ENCODE peak calls at places on chromosome 19, in ten cellular contexts. One of them, this sample, is unnamed.

GRCh38 chr19:13212759-13213330 is 62.6 kb downstream of the IER2 start:
- DNase-seq in head of caudate nucleus: peak; percentile 49
- DNase-seq in NAMALWA: peak; percentile 88
- DNase-seq in T-helper 17 cell: peak; percentile 64
- DNase-seq in heart right ventricle: peak; percentile 67
- DNase-seq in occipital lobe: no peak
- DNase-seq in OCI-LY7: peak; percentile 84
- DNase-seq in NB4: peak; percentile 76
- DNase-seq in NCI-H460: peak; percentile 67
- DNase-seq in AG09309: no peak
- DNase-seq in this sample: peak; percentile 59

GRCh38 chr19:16206046-16206605 is 8.4 kb downstream of the AP1M1 start:
- DNase-seq in head of caudate nucleus: no peak
- DNase-seq in NAMALWA: no peak
- DNase-seq in T-helper 17 cell: no peak
- DNase-seq in heart right ventricle: no peak
- DNase-seq in occipital lobe: no peak
- DNase-seq in OCI-LY7: no peak
- DNase-seq in NB4: no peak
- DNase-seq in NCI-H460: no peak
- DNase-seq in AG09309: no peak
- DNase-seq in this sample: no peak

GRCh38 chr19:30682576-30683536 is 310.7 kb downstream of the ZNF536 start:
- DNase-seq in head of caudate nucleus: peak; percentile 88
- DNase-seq in NAMALWA: peak; percentile 67
- DNase-seq in T-helper 17 cell: peak; percentile 48
- DNase-seq in heart right ventricle: peak; percentile 74
- DNase-seq in occipital lobe: peak; percentile 77
- DNase-seq in OCI-LY7: peak; percentile 53
- DNase-seq in NB4: peak; percentile 48
- DNase-seq in NCI-H460: peak; percentile 35
- DNase-seq in AG09309: peak; percentile 81
- DNase-seq in this sample: peak; percentile 82

GRCh38 chr19:7913652-7914051 is 978 bp upstream of the TGFBR3L start:
- DNase-seq in head of caudate nucleus: no peak
- DNase-seq in NAMALWA: no peak
- DNase-seq in T-helper 17 cell: no peak
- DNase-seq in heart right ventricle: no peak
- DNase-seq in occipital lobe: no peak
- DNase-seq in OCI-LY7: no peak
- DNase-seq in NB4: no peak
- DNase-seq in NCI-H460: no peak
- DNase-seq in AG09309: no peak
- DNase-seq in this sample: no peak

GRCh38 chr19:54674021-54674617 is 11.3 kb downstream of the LILRB4 start:
- DNase-seq in head of caudate nucleus: no peak
- DNase-seq in NAMALWA: peak; percentile 67
- DNase-seq in T-helper 17 cell: no peak
- DNase-seq in heart right ventricle: no peak
- DNase-seq in occipital lobe: no peak
- DNase-seq in OCI-LY7: peak; percentile 63
- DNase-seq in NB4: peak; percentile 61
- DNase-seq in NCI-H460: peak; percentile 30
- DNase-seq in AG09309: no peak
- DNase-seq in this sample: peak; percentile 76

GRCh38 chr19:13038306-13039210 is 43.3 kb downstream of the NFIX start:
- DNase-seq in head of caudate nucleus: no peak
- DNase-seq in NAMALWA: no peak
- DNase-seq in T-helper 17 cell: no peak
- DNase-seq in heart right ventricle: no peak
- DNase-seq in occipital lobe: no peak
- DNase-seq in OCI-LY7: no peak
- DNase-seq in NB4: no peak
- DNase-seq in NCI-H460: no peak
- DNase-seq in AG09309: no peak
- DNase-seq in this sample: no peak

GRCh38 chr19:45476349-45476717 is 8.5 kb downstream of the FOSB start:
- DNase-seq in head of caudate nucleus: no peak
- DNase-seq in NAMALWA: no peak
- DNase-seq in T-helper 17 cell: no peak
- DNase-seq in heart right ventricle: no peak
- DNase-seq in occipital lobe: no peak
- DNase-seq in OCI-LY7: no peak
- DNase-seq in NB4: no peak
- DNase-seq in NCI-H460: no peak
- DNase-seq in AG09309: no peak
- DNase-seq in this sample: no peak

GRCh38 chr19:30116984-30117555 is 175.0 kb downstream of the URI1 start:
- DNase-seq in head of caudate nucleus: no peak
- DNase-seq in NAMALWA: no peak
- DNase-seq in T-helper 17 cell: no peak
- DNase-seq in heart right ventricle: no peak
- DNase-seq in occipital lobe: no peak
- DNase-seq in OCI-LY7: no peak
- DNase-seq in NB4: no peak
- DNase-seq in NCI-H460: no peak
- DNase-seq in AG09309: no peak
- DNase-seq in this sample: no peak

GRCh38 chr19:11168568-11168967 is 13.0 kb upstream of the SPC24 start:
- DNase-seq in head of caudate nucleus: no peak
- DNase-seq in NAMALWA: no peak
- DNase-seq in T-helper 17 cell: no peak
- DNase-seq in heart right ventricle: no peak
- DNase-seq in occipital lobe: no peak
- DNase-seq in OCI-LY7: no peak
- DNase-seq in NB4: no peak
- DNase-seq in NCI-H460: no peak
- DNase-seq in AG09309: peak; percentile 89
- DNase-seq in this sample: no peak

GRCh38 chr19:1000095-1000494 is at the start of gene GRIN3B:
- DNase-seq in head of caudate nucleus: peak; percentile 19
- DNase-seq in NAMALWA: no peak
- DNase-seq in T-helper 17 cell: peak; percentile 39
- DNase-seq in heart right ventricle: peak; percentile 50
- DNase-seq in occipital lobe: no peak
- DNase-seq in OCI-LY7: peak; percentile 57
- DNase-seq in NB4: peak; percentile 44
- DNase-seq in NCI-H460: peak; percentile 25
- DNase-seq in AG09309: no peak
- DNase-seq in this sample: peak; percentile 54

GRCh38 chr19:13044160-13044853 is 49.0 kb downstream of the NFIX start:
- DNase-seq in head of caudate nucleus: peak; percentile 59
- DNase-seq in NAMALWA: no peak
- DNase-seq in T-helper 17 cell: no peak
- DNase-seq in heart right ventricle: peak; percentile 7
- DNase-seq in occipital lobe: no peak
- DNase-seq in OCI-LY7: no peak
- DNase-seq in NB4: no peak
- DNase-seq in NCI-H460: no peak
- DNase-seq in AG09309: no peak
- DNase-seq in this sample: no peak